ENCODE peak calls at places on chromosomes 12 and 14, in seven cellular contexts. M is cardiac septum; Y is stimulated activated CD4-positive, alpha-beta T cell treated with anti-CD3 and anti-CD28 coated beads, TNF-alpha, amount 100 ng/mL, for 24 hours; A is psoas muscle; K is omental fat pad; B is HTR-8/SVneo; Z is glutamatergic neuron. F is an unnamed sample.

GRCh38 chr14:95104911-95105310 is 52.4 kb downstream of the DICER1 start:
- DNase-seq in M (no peak), Y (no peak), A (no peak), K (no peak), B (no peak), Z (no peak), F (no peak)

GRCh38 chr14:35161231-35161630 is 38.9 kb downstream of the PRORP start:
- DNase-seq in M (no peak), Y (no peak), A (no peak), K (no peak), B (no peak), Z (no peak), F (no peak)

GRCh38 chr12:30953257-30953656 is 26.7 kb downstream of the TSPAN11 start:
- DNase-seq in M (no peak), Y (no peak), A (no peak), K (no peak), B (no peak), Z (no peak), F (no peak)

GRCh38 chr12:93778306-93778705 is 101.1 kb downstream of the CRADD start:
- DNase-seq in M (no peak), Y (no peak), A (peak; percentile 59), K (no peak), B (peak; percentile 24), Z (no peak), F (no peak)

GRCh38 chr12:26869908-26870459 is 37.0 kb upstream of the ITPR2 start:
- DNase-seq in M (no peak), Y (no peak), A (no peak), K (no peak), B (no peak), Z (no peak), F (no peak)

GRCh38 chr14:103862393-103862782 is 15.0 kb upstream of the PPP1R13B start:
- DNase-seq in M (no peak), Y (no peak), A (no peak), K (no peak), B (no peak), Z (no peak), F (no peak)

GRCh38 chr12:110536834-110537604 is 34.9 kb downstream of the RAD9B start:
- DNase-seq in M (no peak), Y (no peak), A (no peak), K (no peak), B (no peak), Z (no peak), F (no peak)

GRCh38 chr12:2902287-2902880 is 11.7 kb downstream of the TULP3 start:
- DNase-seq in M (no peak), Y (no peak), A (no peak), K (no peak), B (no peak), Z (no peak), F (no peak)

GRCh38 chr12:53659011-53659551 is 16.8 kb downstream of the ATP5MC2 start:
- DNase-seq in M (no peak), Y (no peak), A (no peak), K (no peak), B (no peak), Z (no peak), F (peak; percentile 68)

GRCh38 chr14:56100556-56100955 is 17.7 kb upstream of the PELI2 start:
- DNase-seq in M (no peak), Y (no peak), A (no peak), K (no peak), B (no peak), Z (no peak), F (no peak)

GRCh38 chr12:93943766-93944165 is 204.6 kb upstream of the PLXNC1 start:
- DNase-seq in M (no peak), Y (no peak), A (peak; percentile 55), K (no peak), B (peak; percentile 11), Z (no peak), F (no peak)

GRCh38 chr12:16417058-16417457 is 69.6 kb downstream of the MGST1 start:
- DNase-seq in M (no peak), Y (no peak), A (no peak), K (no peak), B (no peak), Z (no peak), F (no peak)

GRCh38 chr12:123990512-123990911 is 17.5 kb downstream of the ZNF664 start:
- DNase-seq in M (no peak), Y (no peak), A (no peak), K (no peak), B (no peak), Z (no peak), F (no peak)

GRCh38 chr12:14999421-15000047 is 26.7 kb downstream of the PDE6H start:
- DNase-seq in M (no peak), Y (no peak), A (no peak), K (no peak), B (no peak), Z (no peak), F (peak; percentile 12)

GRCh38 chr12:54282949-54283593 is 2.5 kb downstream of the HNRNPA1 start:
- DNase-seq in M (no peak), Y (no peak), A (no peak), K (no peak), B (no peak), Z (no peak), F (no peak)

GRCh38 chr14:85425507-85425906 is 104.4 kb upstream of the FLRT2 start:
- DNase-seq in M (no peak), Y (no peak), A (no peak), K (no peak), B (no peak), Z (no peak), F (no peak)

GRCh38 chr12:27595231-27595642 is 71.2 kb downstream of the PPFIBP1 start:
- DNase-seq in M (no peak), Y (no peak), A (no peak), K (no peak), B (no peak), Z (no peak), F (no peak)

GRCh38 chr12:56082967-56083366 is 3.0 kb downstream of the ERBB3 start:
- DNase-seq in M (no peak), Y (no peak), A (no peak), K (no peak), B (no peak), Z (no peak), F (no peak)

GRCh38 chr12:32331133-32331532 is 68.2 kb upstream of the FGD4 start:
- DNase-seq in M (no peak), Y (no peak), A (no peak), K (no peak), B (peak; percentile 33), Z (no peak), F (no peak)

GRCh38 chr12:7638064-7638763 is 27.5 kb downstream of the APOBEC1 start:
- DNase-seq in M (no peak), Y (no peak), A (no peak), K (no peak), B (no peak), Z (no peak), F (no peak)

GRCh38 chr14:73712540-73713141 is 1.5 kb downstream of the PNMA1 start:
- DNase-seq in M (no peak), Y (no peak), A (no peak), K (no peak), B (peak; percentile 51), Z (no peak), F (no peak)